ENCODE peak calls at places on chromosome 16, in eight cellular contexts. Q, W, C, L, T, E, O and S are unnamed samples.

GRCh38 chr16:56851671-56852400 is 13.2 kb upstream of the SLC12A3 start:
- DNase-seq in Q (no peak), W (no peak), C (no peak), L (no peak), T (no peak), E (no peak), O (no peak), S (no peak)

GRCh38 chr16:86519649-86520316 is 9.5 kb downstream of the FOXF1 start:
- DNase-seq in Q (no peak), W (peak), C (no peak), L (peak), T (peak), E (peak), O (peak), S (no peak)

GRCh38 chr16:53501216-53501859 is 1.7 kb downstream of the AKTIP start:
- DNase-seq in Q (no peak), W (no peak), C (peak), L (no peak), T (no peak), E (no peak), O (no peak), S (no peak)

GRCh38 chr16:54347961-54348360 is 61.4 kb upstream of the IRX3 start:
- DNase-seq in Q (no peak), W (no peak), C (peak), L (no peak), T (no peak), E (peak), O (peak), S (no peak)

GRCh38 chr16:75092777-75093176 is 23.8 kb downstream of the LDHD start:
- DNase-seq in Q (no peak), W (no peak), C (no peak), L (no peak), T (no peak), E (no peak), O (no peak), S (no peak)

GRCh38 chr16:711548-712320 is 3.2 kb upstream of the METRN start:
- DNase-seq in Q (peak), W (peak), C (no peak), L (peak), T (peak), E (peak), O (peak), S (peak)

GRCh38 chr16:3145660-3146059 is 10.8 kb downstream of the ZNF213 start:
- DNase-seq in Q (no peak), W (no peak), C (no peak), L (no peak), T (no peak), E (no peak), O (no peak), S (no peak)

GRCh38 chr16:19438739-19439138 is 21.1 kb downstream of the TMC5 start:
- DNase-seq in Q (no peak), W (no peak), C (no peak), L (no peak), T (no peak), E (no peak), O (no peak), S (no peak)

GRCh38 chr16:57470683-57471082 is 8.2 kb downstream of the POLR2C start:
- DNase-seq in Q (no peak), W (no peak), C (no peak), L (no peak), T (no peak), E (no peak), O (no peak), S (no peak)

GRCh38 chr16:49755291-49755611 is 100.7 kb downstream of the ZNF423 start:
- DNase-seq in Q (no peak), W (peak), C (no peak), L (no peak), T (no peak), E (peak), O (no peak), S (peak)

GRCh38 chr16:30349695-30350094 is 5.4 kb downstream of the CD2BP2 start:
- DNase-seq in Q (no peak), W (no peak), C (no peak), L (no peak), T (no peak), E (no peak), O (no peak), S (no peak)

GRCh38 chr16:11138026-11138768 is 117.8 kb downstream of the SOCS1 start:
- DNase-seq in Q (no peak), W (no peak), C (no peak), L (no peak), T (no peak), E (peak), O (no peak), S (no peak)

GRCh38 chr16:65377131-65377649 is 255.3 kb upstream of the CDH11 start:
- DNase-seq in Q (no peak), W (no peak), C (peak), L (no peak), T (no peak), E (peak), O (no peak), S (no peak)

GRCh38 chr16:87790278-87791023 is 24.7 kb upstream of the KLHDC4 start:
- DNase-seq in Q (no peak), W (peak), C (peak), L (no peak), T (no peak), E (peak), O (peak), S (no peak)

GRCh38 chr16:73890524-73891500 is 405.8 kb upstream of the PSMD7 start:
- DNase-seq in Q (no peak), W (no peak), C (no peak), L (no peak), T (no peak), E (no peak), O (no peak), S (no peak)